ENCODE peak calls at places on chromosomes 1 and 21, in four cellular contexts. J, A, Y and V are unnamed samples.
A peak's percentile ranks its signal among the peaks of the same experiment; 100 is the strongest.

GRCh38 chr1:119141020-119141424 is 569 bp upstream of the WARS2 start:
- DNase-seq in J (peak; percentile 81), A (peak; percentile 66), Y (peak; percentile 29), V (no peak)

GRCh38 chr1:17569200-17570139 is 30.0 kb downstream of the ARHGEF10L start:
- DNase-seq in J (peak; percentile 71), A (no peak), Y (peak; percentile 44), V (peak; percentile 58)

GRCh38 chr1:224045556-224045955 is 68.4 kb upstream of the FBXO28 start:
- DNase-seq in J (no peak), A (no peak), Y (no peak), V (no peak)

GRCh38 chr1:113660053-113660452 is 99.2 kb downstream of the PHTF1 start:
- DNase-seq in J (peak; percentile 31), A (no peak), Y (no peak), V (no peak)

GRCh38 chr1:113029822-113030221 is 43.2 kb upstream of the LRIG2 start:
- DNase-seq in J (no peak), A (no peak), Y (no peak), V (no peak)

GRCh38 chr1:172121071-172121717 is 279.9 kb downstream of the DNM3 start:
- DNase-seq in J (no peak), A (no peak), Y (no peak), V (no peak)

GRCh38 chr1:195820925-195821324 is 787.3 kb downstream of the KCNT2 start:
- DNase-seq in J (no peak), A (no peak), Y (no peak), V (no peak)

GRCh38 chr1:49229555-49229954 is 452.9 kb upstream of the BEND5 start:
- DNase-seq in J (no peak), A (no peak), Y (no peak), V (no peak)

GRCh38 chr21:27570306-27570868 is 603.5 kb upstream of the ADAMTS5 start:
- DNase-seq in J (no peak), A (no peak), Y (no peak), V (no peak)

GRCh38 chr1:197320991-197321531 is 53.0 kb downstream of the CRB1 start:
- DNase-seq in J (no peak), A (no peak), Y (no peak), V (no peak)

GRCh38 chr1:6599141-6599975 is 3.3 kb downstream of the KLHL21 start:
- DNase-seq in J (no peak), A (no peak), Y (no peak), V (no peak)

GRCh38 chr1:193448682-193449461 is 262.5 kb upstream of the B3GALT2 start:
- DNase-seq in J (no peak), A (no peak), Y (no peak), V (no peak)

GRCh38 chr1:87765686-87766085 is 437.0 kb downstream of the LMO4 start:
- DNase-seq in J (no peak), A (no peak), Y (no peak), V (no peak)

GRCh38 chr1:67978988-67979516 is 71.4 kb downstream of the DIRAS3 start:
- DNase-seq in J (no peak), A (no peak), Y (peak; percentile 37), V (peak; percentile 78)

GRCh38 chr1:175338447-175339135 is 146.0 kb upstream of the KIAA0040 start:
- DNase-seq in J (peak; percentile 59), A (peak; percentile 92), Y (peak; percentile 3), V (peak; percentile 42)

GRCh38 chr1:25541425-25541824 is 2.0 kb upstream of the LDLRAP1 start:
- DNase-seq in J (no peak), A (no peak), Y (peak; percentile 41), V (no peak)

GRCh38 chr1:20964540-20965484 is 177.7 kb upstream of the HP1BP3 start:
- DNase-seq in J (peak; percentile 37), A (no peak), Y (no peak), V (no peak)

DNA sequence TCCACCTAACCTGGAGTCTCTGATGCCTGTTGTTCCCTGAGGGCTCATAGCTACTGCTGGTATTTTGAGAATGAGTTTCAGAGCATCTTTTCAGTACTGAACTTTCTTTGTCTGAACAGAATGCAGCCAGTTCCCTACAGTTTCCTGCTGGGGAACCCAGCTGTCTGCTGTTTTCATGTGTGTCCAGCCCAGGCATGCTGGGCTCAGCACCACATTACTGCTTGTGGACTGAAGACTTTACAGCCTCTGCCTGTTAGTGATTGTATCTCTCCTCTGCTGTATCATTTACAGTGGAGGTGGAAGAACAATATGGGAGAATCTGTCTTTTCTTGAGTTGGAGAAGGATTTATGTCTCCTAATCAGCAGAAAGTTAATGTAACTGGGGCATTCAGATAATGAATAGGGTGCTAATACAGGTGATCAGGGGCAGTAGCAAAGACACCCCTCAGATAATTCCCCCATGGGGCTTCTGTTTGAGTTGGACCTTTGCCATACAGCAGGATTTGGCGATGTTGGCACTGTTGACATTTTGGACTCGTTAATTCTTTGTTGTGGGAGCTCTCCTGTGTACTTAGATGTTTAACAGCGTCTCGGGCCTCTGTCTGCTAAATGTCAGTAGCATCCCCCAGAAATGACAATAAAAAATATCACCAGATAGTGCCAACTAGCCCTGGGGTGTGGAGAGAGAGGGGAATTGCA is 207.7 kb downstream of the HHAT start:
- DNase-seq in J (no peak), A (no peak), Y (no peak), V (no peak)
- TF ChIP-seq EZH2 in J (no peak), A (no peak), Y (no peak), V (no peak)

DNA sequence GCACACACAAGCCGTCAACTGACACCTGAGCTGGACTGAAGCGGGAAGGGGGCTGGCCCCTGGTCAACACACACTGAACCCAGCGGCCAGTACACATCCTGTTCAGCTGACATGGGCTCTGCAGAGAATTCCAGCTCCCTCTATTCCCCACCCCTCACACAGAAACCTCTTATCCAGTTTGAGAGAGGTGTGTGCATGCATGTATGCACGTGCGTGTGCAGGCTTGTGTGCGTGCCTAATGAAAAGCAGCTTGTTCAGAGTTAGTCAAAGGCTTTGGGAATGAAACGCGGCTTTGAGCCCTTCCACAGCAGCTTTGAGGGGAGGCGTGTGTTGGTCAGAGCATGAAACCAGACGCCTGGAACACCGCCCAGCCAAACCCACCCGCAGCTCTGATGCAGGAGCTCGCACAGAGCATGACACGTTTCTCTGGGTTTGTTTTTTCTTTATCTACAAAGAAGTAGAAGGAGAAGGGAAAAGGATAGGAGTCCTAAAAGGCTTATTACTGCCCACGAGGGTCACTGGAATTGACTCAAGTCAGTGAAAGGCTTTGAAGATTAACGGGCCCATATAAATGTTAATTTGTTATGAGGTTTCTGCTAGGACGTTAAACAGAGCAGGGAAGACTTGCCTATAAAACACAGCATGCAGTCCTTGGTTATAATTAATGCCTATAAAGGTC is 184.2 kb downstream of the ETS2 start:
- DNase-seq in J (no peak), A (no peak), Y (peak; percentile 88), V (no peak)
- TF ChIP-seq FOSL1 in J (no peak), A (no peak), Y (no peak), V (no peak)

GRCh38 chr1:165356876-165357275 is 361 bp upstream of the LMX1A start:
- DNase-seq in J (no peak), A (no peak), Y (no peak), V (no peak)
- TF ChIP-seq EZH2 in J (no peak), A (peak; percentile 76), Y (no peak), V (no peak)

GRCh38 chr1:167627865-167628641 is 2.0 kb upstream of the RCSD1 start:
- DNase-seq in J (peak; percentile 98), A (no peak), Y (peak; percentile 48), V (no peak)
- TF ChIP-seq FOSL1 in J (peak; percentile 73), A (no peak), Y (no peak), V (no peak)

DNA sequence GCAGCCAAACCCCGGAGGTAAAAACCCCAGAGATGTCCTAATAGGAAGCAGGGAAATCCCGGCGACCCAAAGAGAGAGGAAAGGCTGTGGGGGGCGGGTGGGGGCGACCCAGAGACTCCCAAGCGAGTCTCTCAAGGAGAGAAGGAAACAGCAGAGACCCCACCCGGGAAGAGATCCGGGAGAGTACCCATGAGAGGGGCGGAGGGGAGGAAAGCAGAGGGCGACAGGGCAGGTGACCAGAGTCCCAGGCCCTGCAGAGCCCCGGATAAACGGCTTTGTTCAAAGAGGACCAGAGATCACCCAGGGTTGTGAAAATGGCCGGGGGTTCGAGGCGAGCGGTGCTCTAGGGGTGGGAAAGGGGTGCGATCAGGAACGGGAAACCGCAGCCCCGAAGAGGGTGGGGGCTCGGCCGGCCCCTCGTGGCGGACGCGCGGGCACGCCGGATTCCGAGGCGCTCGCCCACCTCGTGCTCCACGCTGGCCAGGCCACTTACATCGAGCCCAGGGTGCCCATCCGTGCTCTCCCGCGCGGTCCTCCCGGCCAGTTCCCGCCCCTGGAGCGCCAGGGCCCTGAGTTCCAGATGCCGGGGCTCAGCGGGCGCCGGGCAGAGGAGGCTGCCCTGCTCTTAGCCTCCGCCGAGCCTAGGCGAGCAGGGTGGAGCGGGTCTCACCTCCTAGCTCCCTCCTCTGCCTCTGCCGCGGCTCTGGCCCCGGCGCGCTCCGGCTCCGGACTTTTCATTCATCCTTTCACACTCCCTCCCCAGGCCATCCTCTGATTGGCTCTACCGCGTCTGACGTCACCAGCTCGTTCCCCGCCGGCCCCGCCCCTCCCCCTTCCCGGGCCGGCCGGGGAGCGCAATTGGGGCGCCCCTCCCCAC is 52.3 kb downstream of the RHBG start:
- DNase-seq in J (peak; percentile 90), A (peak; percentile 93), Y (peak; percentile 19), V (peak; percentile 71)
- TF ChIP-seq EZH2 in J (no peak), A (peak; percentile 58), Y (peak; percentile 89), V (no peak)

GRCh38 chr1:14677291-14677690 is 78.8 kb downstream of the KAZN start:
- DNase-seq in J (no peak), A (no peak), Y (no peak), V (no peak)

GRCh38 chr1:14678011-14678638 is 79.6 kb downstream of the KAZN start:
- DNase-seq in J (no peak), A (no peak), Y (no peak), V (no peak)

GRCh38 chr1:14679027-14679688 is 80.7 kb downstream of the KAZN start:
- DNase-seq in J (no peak), A (no peak), Y (no peak), V (no peak)

GRCh38 chr1:14682941-14683340 is 84.5 kb downstream of the KAZN start:
- DNase-seq in J (no peak), A (no peak), Y (no peak), V (no peak)

GRCh38 chr1:14681182-14681581 is 82.7 kb downstream of the KAZN start:
- DNase-seq in J (no peak), A (no peak), Y (no peak), V (no peak)
- TF ChIP-seq FOSL1 in J (no peak), A (no peak), Y (no peak), V (no peak)

DNA sequence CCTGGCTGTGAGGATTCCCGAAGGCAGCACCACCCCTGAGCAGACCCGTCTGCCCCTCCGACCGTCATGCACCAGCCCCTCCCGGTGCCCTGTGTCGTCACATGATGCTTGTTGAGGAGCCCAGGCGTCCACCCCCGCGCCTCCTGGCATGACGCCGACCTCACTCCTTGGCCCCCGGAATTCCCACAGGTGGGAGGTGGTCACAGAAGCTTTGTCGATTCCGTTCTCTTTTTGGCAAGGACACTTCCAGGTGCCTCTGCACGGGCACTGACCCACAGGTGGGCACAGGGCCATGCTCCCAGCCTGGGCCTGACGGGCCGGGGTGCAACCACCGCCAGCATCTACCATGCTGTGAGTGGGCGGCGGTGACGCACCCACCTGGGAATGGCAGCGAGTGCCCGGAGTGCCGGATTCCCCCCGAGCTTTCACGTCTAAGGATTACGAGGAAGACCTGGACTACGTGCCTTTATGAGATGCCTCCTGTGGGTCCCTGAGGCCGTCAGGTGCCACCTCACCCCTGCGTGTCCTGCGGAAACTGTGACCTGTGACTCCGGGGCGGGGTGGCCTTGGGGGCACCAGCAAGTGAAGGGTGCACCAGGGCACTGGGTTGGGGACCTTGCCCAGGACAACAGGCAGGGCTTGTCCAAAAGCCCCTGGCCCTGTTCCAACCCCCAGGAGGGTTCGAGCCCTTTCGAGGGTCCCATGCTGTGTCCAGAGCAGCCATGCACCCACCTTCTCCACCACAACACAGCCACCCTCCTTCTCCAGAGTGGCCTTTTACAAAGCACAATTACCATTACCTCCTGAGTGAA is 31.4 kb upstream of the COL6A1 start:
- DNase-seq in J (no peak), A (no peak), Y (no peak), V (no peak)
- TF ChIP-seq EZH2 in J (no peak), A (no peak), Y (no peak), V (no peak)